ENCODE peak calls at places on chromosomes 3 and 15, in eight cellular contexts. V is heart right ventricle; C is brain microvascular endothelial cell; X is PC-3; Y is AG04449; E is choroid plexus epithelial cell; P is CD8-positive, alpha-beta T cell; T is GM12865. M is an unnamed sample.
A peak's percentile ranks its signal among the peaks of the same experiment; 100 is the strongest.

GRCh38 chr3:184592411-184593200 is 31.0 kb downstream of the EPHB3 start:
- DNase-seq in E (no peak), P (no peak), X (no peak), T (no peak), C (no peak), V (no peak), Y (no peak), M (peak; percentile 37)

GRCh38 chr15:79329186-79329611 is 18.3 kb downstream of the TMED3 start:
- DNase-seq in P (no peak), Y (no peak), V (no peak), E (peak; percentile 94), T (no peak), X (peak; percentile 69), C (peak; percentile 72), M (peak; percentile 60)

GRCh38 chr15:62344806-62345539 is 179.9 kb upstream of the C2CD4B start:
- DNase-seq in X (peak; percentile 85), V (peak; percentile 54), P (peak; percentile 2), T (peak; percentile 87), Y (no peak), C (peak; percentile 37), E (peak; percentile 65), M (peak; percentile 16)

GRCh38 chr3:8301977-8302589 is 199.5 kb upstream of the LMCD1 start:
- DNase-seq in X (peak; percentile 69), P (no peak), V (peak; percentile 5), C (peak; percentile 50), E (peak; percentile 83), Y (peak; percentile 26), T (peak; percentile 49), M (peak; percentile 63)

GRCh38 chr3:57792198-57792597 is 36.1 kb downstream of the SLMAP start:
- DNase-seq in C (no peak), Y (no peak), V (no peak), E (no peak), T (no peak), P (no peak), X (no peak), M (no peak)

GRCh38 chr3:48285132-48285531 is 44.2 kb downstream of the ZNF589 start:
- DNase-seq in X (no peak), T (no peak), E (no peak), V (no peak), C (no peak), P (no peak), Y (peak; percentile 21), M (no peak)

GRCh38 chr3:8500208-8500961 is 1.2 kb upstream of the LMCD1 start:
- DNase-seq in P (no peak), X (peak; percentile 94), C (peak; percentile 66), T (no peak), V (no peak), E (peak; percentile 69), Y (peak; percentile 69), M (peak; percentile 60)

GRCh38 chr3:178536271-178537079 is at the start of gene KCNMB2:
- DNase-seq in X (no peak), C (peak; percentile 11), Y (no peak), E (peak; percentile 34), V (peak; percentile 8), P (no peak), T (peak; percentile 41), M (no peak)

GRCh38 chr15:78072080-78072892 is 5.2 kb downstream of the TBC1D2B start:
- DNase-seq in Y (peak; percentile 90), E (peak; percentile 99), T (no peak), X (no peak), C (peak; percentile 89), V (no peak), P (no peak), M (no peak)

GRCh38 chr3:51477360-51477711 is 22.5 kb downstream of the DCAF1 start:
- DNase-seq in V (no peak), Y (no peak), T (no peak), C (no peak), E (no peak), P (no peak), X (no peak), M (no peak)

GRCh38 chr3:71128951-71129350 is 454.6 kb downstream of the FOXP1 start:
- DNase-seq in Y (no peak), P (no peak), E (peak; percentile 66), V (no peak), C (peak; percentile 60), X (no peak), T (no peak), M (no peak)

GRCh38 chr3:47019201-47019600 is 39.7 kb downstream of the NBEAL2 start:
- DNase-seq in P (no peak), E (no peak), C (no peak), T (peak; percentile 82), V (no peak), X (peak; percentile 26), Y (no peak), M (no peak)

GRCh38 chr15:35956066-35956465 is 410.1 kb upstream of the DPH6 start:
- DNase-seq in Y (no peak), E (no peak), T (no peak), P (no peak), V (no peak), X (no peak), C (no peak), M (no peak)

GRCh38 chr3:172213168-172213567 is 173.8 kb downstream of the FNDC3B start:
- DNase-seq in P (no peak), C (peak; percentile 81), Y (no peak), E (peak; percentile 91), X (peak; percentile 34), V (no peak), T (peak; percentile 58), M (no peak)

GRCh38 chr15:99474041-99474906 is 91.5 kb upstream of the MEF2A start:
- DNase-seq in T (no peak), P (no peak), V (peak; percentile 75), X (no peak), C (no peak), E (no peak), Y (no peak), M (no peak)

GRCh38 chr3:36707623-36708409 is 56.5 kb downstream of the DCLK3 start:
- DNase-seq in E (peak; percentile 59), X (peak; percentile 54), C (peak; percentile 84), V (no peak), P (no peak), Y (peak; percentile 4), T (peak; percentile 38), M (no peak)

GRCh38 chr3:116701070-116701469 is 8.5 kb upstream of the TUSC7 start:
- DNase-seq in Y (no peak), P (no peak), E (no peak), X (no peak), T (no peak), C (no peak), V (no peak), M (no peak)

GRCh38 chr3:150410311-150411105 is 2.4 kb downstream of the TSC22D2 start:
- DNase-seq in T (peak; percentile 41), X (peak; percentile 41), V (peak; percentile 34), Y (no peak), P (no peak), C (no peak), E (no peak), M (no peak)

GRCh38 chr15:52663895-52664294 is 15.3 kb downstream of the ATOSA start:
- DNase-seq in V (no peak), T (no peak), X (no peak), C (no peak), P (no peak), E (no peak), Y (no peak), M (no peak)

GRCh38 chr3:183513046-183513706 is 42.3 kb downstream of the KLHL6 start:
- DNase-seq in V (peak; percentile 17), C (no peak), Y (no peak), P (peak; percentile 21), T (peak; percentile 34), X (no peak), E (no peak), M (no peak)

GRCh38 chr3:99620077-99620476 is 18.3 kb upstream of the COL8A1 start:
- DNase-seq in V (no peak), P (no peak), Y (no peak), E (no peak), C (no peak), X (no peak), T (no peak), M (no peak)
- TF ChIP-seq CTCF in V (no peak), P (no peak), Y (no peak), E (no peak), C (peak; percentile 19), X (no peak), T (no peak), M (no peak)

DNA sequence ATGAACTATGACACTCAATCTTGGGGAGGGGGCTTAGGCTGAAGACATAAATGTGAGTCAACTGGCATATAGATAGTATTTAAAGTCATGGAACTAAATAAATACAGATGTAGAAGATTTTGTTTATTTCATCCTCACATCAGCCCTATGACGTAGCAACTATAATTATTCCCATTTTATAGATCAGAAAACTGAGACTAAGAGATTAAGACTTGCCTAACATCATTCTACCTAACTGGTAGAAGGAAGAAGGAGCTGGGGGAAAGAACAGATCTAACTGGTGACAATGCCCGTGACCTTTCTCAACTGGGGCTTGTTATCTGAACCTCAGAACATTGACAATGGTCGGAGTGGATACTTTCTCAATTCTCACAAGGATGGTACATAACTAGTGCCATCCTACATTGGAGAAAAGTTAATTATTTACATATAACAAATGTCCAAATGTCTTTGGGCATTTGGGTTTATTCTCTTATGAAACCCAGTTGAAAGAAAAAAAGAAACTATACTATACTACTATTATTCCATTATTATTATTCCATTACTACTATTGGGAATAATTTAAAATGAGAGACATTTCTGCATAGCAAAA is 10.4 kb downstream of the HERC1 start:
- DNase-seq in X (no peak), E (no peak), V (no peak), P (no peak), C (no peak), T (no peak), Y (no peak), M (no peak)
- H3K4me3 ChIP-seq in X (no peak overlapping the region), E (no peak overlapping the region), V (no peak overlapping the region), P (no peak overlapping the region), C (no peak overlapping the region), T (no peak overlapping the region), Y (no peak overlapping the region), M (no peak overlapping the region)

GRCh38 chr3:123027292-123028232 is at the start of gene SEMA5B:
- DNase-seq in X (peak; percentile 21), T (no peak), C (no peak), Y (no peak), V (peak; percentile 29), E (peak; percentile 22), P (no peak), M (no peak)
- TF ChIP-seq CTCF in X (peak; percentile 68), T (peak; percentile 22), C (no peak), Y (peak; percentile 26), V (peak; percentile 50), E (peak; percentile 1), P (peak; percentile 38), M (peak; percentile 28)

GRCh38 chr15:83929619-83930018 is 275.7 kb downstream of the ADAMTSL3 start:
- DNase-seq in P (no peak), X (no peak), T (peak; percentile 21), C (no peak), V (no peak), E (no peak), Y (no peak), M (no peak)

GRCh38 chr15:83927704-83928391 is 273.9 kb downstream of the ADAMTSL3 start:
- DNase-seq in C (no peak), Y (no peak), V (no peak), T (peak; percentile 72), X (no peak), E (no peak), P (no peak), M (no peak)

GRCh38 chr15:83928878-83929418 is 275.0 kb downstream of the ADAMTSL3 start:
- DNase-seq in P (no peak), T (peak; percentile 79), Y (no peak), X (no peak), C (no peak), E (peak; percentile 25), V (no peak), M (no peak)

GRCh38 chr15:83930392-83930791 is 276.5 kb downstream of the ADAMTSL3 start:
- DNase-seq in Y (no peak), T (no peak), V (no peak), E (no peak), X (no peak), C (no peak), P (no peak), M (no peak)

GRCh38 chr15:83928392-83928734 is 274.4 kb downstream of the ADAMTSL3 start:
- DNase-seq in T (peak; percentile 87), E (no peak), V (no peak), C (no peak), P (no peak), Y (no peak), X (no peak), M (no peak)
- H3K4me3 ChIP-seq in T (peak overlapping the region; percentile 51), E (no peak overlapping the region), V (no peak overlapping the region), C (no peak overlapping the region), P (no peak overlapping the region), Y (no peak overlapping the region), X (no peak overlapping the region), M (no peak overlapping the region)